ENCODE peak calls at places on chromosomes 2 and 18, in ten cellular contexts. N is pancreas, W is mammary epithelial cell, X is neural progenitor cell, K is SJCRH30, B is heart right ventricle, R is ovary, H is OCI-LY7, L is lower lobe of right lung, C is mucosa of descending colon. V is an unnamed sample.

GRCh38 chr18:78979682-78980278 is at the start of gene SALL3:
- DNase-seq in N (no peak), W (no peak), X (peak; percentile 94), K (no peak), B (no peak), R (no peak), H (no peak), L (no peak), C (no peak), V (no peak)

GRCh38 chr2:223057545-223057944 is 5.6 kb downstream of the KCNE4 start:
- DNase-seq in N (no peak), W (no peak), X (no peak), K (no peak), B (no peak), R (no peak), H (no peak), L (no peak), C (no peak), V (no peak)

GRCh38 chr18:8117008-8117376 is 492.2 kb upstream of the RAB12 start:
- DNase-seq in N (no peak), W (no peak), X (no peak), K (no peak), B (no peak), R (no peak), H (no peak), L (no peak), C (no peak), V (no peak)

GRCh38 chr2:239278361-239278760 is 122.5 kb downstream of the HDAC4 start:
- DNase-seq in N (no peak), W (no peak), X (no peak), K (no peak), B (no peak), R (no peak), H (no peak), L (no peak), C (no peak), V (no peak)

GRCh38 chr2:10859261-10859660 is 46.7 kb upstream of the PDIA6 start:
- DNase-seq in N (no peak), W (no peak), X (no peak), K (no peak), B (no peak), R (no peak), H (no peak), L (no peak), C (no peak), V (no peak)

GRCh38 chr2:70141754-70142589 is 48.8 kb downstream of the C2orf42 start:
- DNase-seq in N (peak; percentile 97), W (peak; percentile 60), X (peak; percentile 86), K (peak; percentile 62), B (no peak), R (no peak), H (peak; percentile 60), L (peak; percentile 89), C (no peak), V (no peak)

GRCh38 chr2:188303363-188304031 is 11.8 kb downstream of the GULP1 start:
- DNase-seq in N (no peak), W (peak; percentile 49), X (peak; percentile 73), K (peak; percentile 80), B (no peak), R (no peak), H (no peak), L (no peak), C (no peak), V (no peak)

GRCh38 chr2:136156411-136156810 is 38.5 kb upstream of the CXCR4 start:
- DNase-seq in N (no peak), W (no peak), X (no peak), K (no peak), B (no peak), R (no peak), H (peak; percentile 51), L (no peak), C (no peak), V (no peak)

GRCh38 chr2:224357098-224357901 is 44.6 kb downstream of the FAM124B start:
- DNase-seq in N (no peak), W (peak; percentile 41), X (peak; percentile 64), K (peak; percentile 86), B (no peak), R (peak; percentile 58), H (peak; percentile 75), L (no peak), C (no peak), V (peak; percentile 73)

GRCh38 chr2:2007551-2008501 is 263.5 kb upstream of the PXDN start:
- DNase-seq in N (no peak), W (no peak), X (no peak), K (no peak), B (no peak), R (no peak), H (no peak), L (no peak), C (no peak), V (no peak)

GRCh38 chr2:113370478-113371091 is 66.9 kb upstream of the ZNG1B start:
- DNase-seq in N (peak; percentile 60), W (peak; percentile 74), X (peak; percentile 85), K (peak; percentile 86), B (peak; percentile 42), R (peak; percentile 52), H (peak; percentile 59), L (peak; percentile 69), C (no peak), V (peak; percentile 76)

DNA sequence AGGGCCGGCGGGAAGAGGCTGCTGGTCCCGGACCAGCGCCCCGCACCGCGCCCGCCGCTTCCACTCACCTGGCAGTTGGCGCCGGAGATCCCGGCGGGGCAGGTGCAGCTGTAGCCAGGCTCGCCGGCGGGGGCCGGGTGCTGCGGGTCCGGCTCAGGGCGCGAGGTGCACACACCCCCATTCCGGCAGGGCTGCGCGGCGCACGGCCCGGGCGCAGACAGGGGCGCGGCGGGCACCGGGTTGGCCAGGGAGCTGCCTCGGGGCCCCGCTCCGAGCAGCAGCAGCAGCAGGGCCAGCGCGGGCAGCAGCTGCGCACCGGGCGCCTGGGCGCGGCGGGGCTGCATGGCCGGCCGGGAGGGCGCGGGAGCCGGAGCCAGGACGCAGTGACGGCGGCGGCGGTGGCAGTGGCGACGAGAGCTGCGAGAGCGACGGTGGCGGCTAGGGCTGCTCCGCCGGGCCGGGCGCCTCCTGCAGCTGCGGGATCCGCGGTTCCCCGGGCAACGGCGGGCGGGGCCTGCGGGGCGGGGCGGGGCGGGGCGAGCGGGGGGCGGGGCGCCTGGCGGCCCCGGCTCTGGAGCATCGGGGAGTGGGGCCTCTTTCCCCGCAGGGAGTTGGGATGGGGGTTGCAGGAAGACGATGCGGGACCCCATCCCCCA is at the start of gene DNER:
- DNase-seq in N (peak; percentile 20), W (no peak), X (peak; percentile 87), K (peak; percentile 50), B (peak; percentile 20), R (no peak), H (peak; percentile 11), L (peak; percentile 48), C (peak; percentile 57), V (no peak)
- H3K4me3 ChIP-seq in N (peak within 1 kb of the TSS; percentile 31), W (peak within 1 kb of the TSS; percentile 51), X (peak within 1 kb of the TSS; percentile 80), K (peak within 1 kb of the TSS; percentile 52), B (peak within 1 kb of the TSS; percentile 27), R (peak within 1 kb of the TSS; percentile 18), H (no peak within 1 kb of the TSS), L (peak within 1 kb of the TSS; percentile 47), C (no peak within 1 kb of the TSS), V (peak within 1 kb of the TSS; percentile 62)

GRCh38 chr2:240393831-240394410 is 41.5 kb upstream of the GPC1 start:
- DNase-seq in N (no peak), W (no peak), X (no peak), K (no peak), B (no peak), R (no peak), H (no peak), L (no peak), C (peak; percentile 23), V (no peak)
- H3K4me1 ChIP-seq in N (no peaks in the 10 kb centered on the region), W (peaks cover 10% of the 10 kb centered on the region), X (no peaks in the 10 kb centered on the region), K (peaks cover 13% of the 10 kb centered on the region), B (no peaks in the 10 kb centered on the region), R (no peaks in the 10 kb centered on the region), H (no peaks in the 10 kb centered on the region), L (no peaks in the 10 kb centered on the region), C (no peaks in the 10 kb centered on the region), V (no peaks in the 10 kb centered on the region)

GRCh38 chr18:45997689-45998088 is 30.6 kb upstream of the EPG5 start:
- DNase-seq in N (no peak), W (no peak), X (no peak), K (no peak), B (no peak), R (no peak), H (no peak), L (no peak), C (no peak), V (no peak)

GRCh38 chr18:45998244-45998643 is 31.1 kb upstream of the EPG5 start:
- DNase-seq in N (no peak), W (no peak), X (no peak), K (no peak), B (no peak), R (no peak), H (no peak), L (no peak), C (no peak), V (no peak)

GRCh38 chr18:46001892-46002291 is 34.8 kb upstream of the EPG5 start:
- DNase-seq in N (no peak), W (no peak), X (no peak), K (no peak), B (no peak), R (no peak), H (no peak), L (no peak), C (no peak), V (no peak)

GRCh38 chr18:46002934-46003333 is 35.8 kb upstream of the EPG5 start:
- DNase-seq in N (no peak), W (no peak), X (no peak), K (no peak), B (no peak), R (no peak), H (no peak), L (no peak), C (no peak), V (no peak)

DNA sequence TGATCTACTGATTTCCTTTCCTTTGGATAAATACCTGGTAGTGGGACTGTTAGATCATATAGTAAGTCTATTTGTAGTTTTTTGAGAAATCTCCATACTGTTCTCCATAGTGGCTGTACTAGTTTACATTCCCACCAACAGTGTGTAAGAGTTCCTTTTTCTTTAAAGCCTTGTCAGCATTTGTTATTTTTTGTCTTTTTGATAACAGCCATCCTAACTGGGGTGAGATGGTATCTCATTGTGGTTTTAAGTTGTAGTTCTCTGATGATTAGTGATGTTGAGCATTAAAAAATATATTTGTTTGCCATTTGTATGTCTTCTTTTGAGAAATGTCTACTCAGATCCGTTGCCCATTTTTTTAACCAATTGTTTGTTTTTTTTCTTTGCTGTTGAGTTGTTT is 33.9 kb upstream of the EPG5 start:
- DNase-seq in N (no peak), W (no peak), X (no peak), K (no peak), B (no peak), R (no peak), H (no peak), L (no peak), C (no peak), V (no peak)
- H3K4me3 ChIP-seq in N (no peak overlapping the region), W (no peak overlapping the region), X (no peak overlapping the region), K (no peak overlapping the region), B (no peak overlapping the region), R (no peak overlapping the region), H (no peak overlapping the region), L (no peak overlapping the region), C (no peak overlapping the region), V (no peak overlapping the region)

DNA sequence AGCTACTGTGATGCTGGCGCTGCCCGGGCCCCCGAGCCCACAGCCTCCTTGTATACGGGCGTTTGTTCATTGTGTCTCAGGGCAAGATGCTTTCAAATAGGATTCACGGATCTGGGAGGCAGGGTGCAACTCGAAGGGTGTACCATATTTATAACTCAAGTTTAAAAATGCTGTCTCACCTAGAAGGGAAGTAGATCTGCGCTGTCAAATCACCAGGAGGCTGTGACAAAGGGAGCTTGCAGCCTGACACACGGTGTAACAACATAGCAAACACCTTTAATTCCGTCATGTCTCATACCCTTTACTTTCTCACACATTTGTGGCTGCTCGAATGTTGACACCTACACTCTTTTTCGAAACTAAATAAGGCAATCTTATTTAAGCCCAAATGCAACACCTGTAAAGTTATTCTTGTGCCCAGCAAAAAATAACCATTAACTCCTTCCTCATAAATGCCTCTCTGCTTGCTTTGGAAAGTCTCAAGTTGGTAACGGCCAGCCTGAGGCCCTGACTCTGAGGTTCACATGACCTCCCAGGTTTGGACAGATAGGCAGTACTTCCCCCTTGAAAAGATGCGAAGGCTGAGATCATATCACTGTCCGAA is 11.7 kb downstream of the ZEB2 start:
- DNase-seq in N (no peak), W (no peak), X (no peak), K (no peak), B (no peak), R (no peak), H (peak; percentile 34), L (no peak), C (no peak), V (no peak)
- H3K4me1 ChIP-seq in N (peaks cover 4% of the 10 kb centered on the region), W (no peaks in the 10 kb centered on the region), X (peaks cover 98% of the 10 kb centered on the region), K (peaks cover 20% of the 10 kb centered on the region), B (peaks cover 99% of the 10 kb centered on the region), R (peaks cover 27% of the 10 kb centered on the region), H (peaks cover 33% of the 10 kb centered on the region), L (peaks cover 90% of the 10 kb centered on the region), C (no peaks in the 10 kb centered on the region), V (no peaks in the 10 kb centered on the region)

V was measured in ascending aorta.